ENCODE peak calls at places on chromosome 20, in eight cellular contexts. One of them, this sample, is unnamed.

GRCh38 chr20:37534401-37535157 is 6.9 kb upstream of the BLCAP start:
- DNase-seq in sigmoid colon: no peak
- DNase-seq in A549: peak; percentile 38
- DNase-seq in CD8-positive, alpha-beta T cell: peak; percentile 34
- DNase-seq in AG04450: no peak
- DNase-seq in kidney epithelial cell: no peak
- DNase-seq in heart left ventricle: no peak
- DNase-seq in body of pancreas: peak; percentile 69
- DNase-seq in this sample: peak; percentile 51

GRCh38 chr20:57652865-57653545 is 32.8 kb upstream of the ZBP1 start:
- DNase-seq in heart left ventricle: peak; percentile 24
- DNase-seq in A549: peak; percentile 1
- DNase-seq in AG04450: no peak
- DNase-seq in sigmoid colon: no peak
- DNase-seq in CD8-positive, alpha-beta T cell: peak; percentile 6
- DNase-seq in body of pancreas: no peak
- DNase-seq in kidney epithelial cell: no peak
- DNase-seq in this sample: no peak

GRCh38 chr20:39004508-39004907 is 42.4 kb downstream of the DHX35 start:
- DNase-seq in kidney epithelial cell: no peak
- DNase-seq in body of pancreas: peak; percentile 47
- DNase-seq in A549: no peak
- DNase-seq in heart left ventricle: no peak
- DNase-seq in sigmoid colon: no peak
- DNase-seq in AG04450: no peak
- DNase-seq in CD8-positive, alpha-beta T cell: peak; percentile 26
- DNase-seq in this sample: no peak

GRCh38 chr20:18072532-18072931 is 14.8 kb upstream of the OVOL2 start:
- DNase-seq in kidney epithelial cell: no peak
- DNase-seq in heart left ventricle: no peak
- DNase-seq in body of pancreas: no peak
- DNase-seq in sigmoid colon: no peak
- DNase-seq in AG04450: no peak
- DNase-seq in A549: no peak
- DNase-seq in CD8-positive, alpha-beta T cell: no peak
- DNase-seq in this sample: no peak

GRCh38 chr20:8301655-8302054 is 169.6 kb downstream of the PLCB1 start:
- DNase-seq in sigmoid colon: no peak
- DNase-seq in AG04450: no peak
- DNase-seq in kidney epithelial cell: no peak
- DNase-seq in heart left ventricle: no peak
- DNase-seq in body of pancreas: peak; percentile 32
- DNase-seq in CD8-positive, alpha-beta T cell: no peak
- DNase-seq in A549: no peak
- DNase-seq in this sample: no peak

GRCh38 chr20:57621426-57622200 is 1.4 kb upstream of the ZBP1 start:
- DNase-seq in body of pancreas: no peak
- DNase-seq in A549: no peak
- DNase-seq in kidney epithelial cell: no peak
- DNase-seq in sigmoid colon: no peak
- DNase-seq in AG04450: no peak
- DNase-seq in heart left ventricle: no peak
- DNase-seq in CD8-positive, alpha-beta T cell: no peak
- DNase-seq in this sample: no peak

GRCh38 chr20:35953411-35954199 is 697 bp downstream of the SCAND1 start:
- DNase-seq in A549: peak; percentile 25
- DNase-seq in kidney epithelial cell: no peak
- DNase-seq in AG04450: no peak
- DNase-seq in sigmoid colon: peak; percentile 77
- DNase-seq in body of pancreas: peak; percentile 55
- DNase-seq in CD8-positive, alpha-beta T cell: peak; percentile 69
- DNase-seq in heart left ventricle: peak; percentile 51
- DNase-seq in this sample: peak; percentile 12

GRCh38 chr20:64010711-64011237 is 25.2 kb upstream of the C20orf204 start:
- DNase-seq in AG04450: peak; percentile 26
- DNase-seq in heart left ventricle: no peak
- DNase-seq in kidney epithelial cell: no peak
- DNase-seq in CD8-positive, alpha-beta T cell: no peak
- DNase-seq in sigmoid colon: no peak
- DNase-seq in A549: no peak
- DNase-seq in body of pancreas: no peak
- DNase-seq in this sample: no peak

GRCh38 chr20:13458860-13459451 is 179.8 kb downstream of the TASP1 start:
- DNase-seq in kidney epithelial cell: no peak
- DNase-seq in sigmoid colon: no peak
- DNase-seq in A549: peak; percentile 41
- DNase-seq in CD8-positive, alpha-beta T cell: no peak
- DNase-seq in AG04450: no peak
- DNase-seq in heart left ventricle: no peak
- DNase-seq in body of pancreas: peak; percentile 20
- DNase-seq in this sample: peak; percentile 5

GRCh38 chr20:51162015-51162414 is 139.1 kb upstream of the KCNG1 start:
- DNase-seq in kidney epithelial cell: no peak
- DNase-seq in AG04450: no peak
- DNase-seq in A549: no peak
- DNase-seq in CD8-positive, alpha-beta T cell: no peak
- DNase-seq in sigmoid colon: no peak
- DNase-seq in body of pancreas: no peak
- DNase-seq in heart left ventricle: no peak
- DNase-seq in this sample: no peak

GRCh38 chr20:51462566-51463276 is 79.8 kb downstream of the NFATC2 start:
- DNase-seq in CD8-positive, alpha-beta T cell: no peak
- DNase-seq in A549: no peak
- DNase-seq in heart left ventricle: peak; percentile 91
- DNase-seq in body of pancreas: peak; percentile 43
- DNase-seq in kidney epithelial cell: no peak
- DNase-seq in AG04450: no peak
- DNase-seq in sigmoid colon: peak; percentile 92
- DNase-seq in this sample: no peak

GRCh38 chr20:17189976-17190710 is 36.7 kb upstream of the PCSK2 start:
- DNase-seq in kidney epithelial cell: no peak
- DNase-seq in sigmoid colon: no peak
- DNase-seq in CD8-positive, alpha-beta T cell: no peak
- DNase-seq in heart left ventricle: no peak
- DNase-seq in A549: no peak
- DNase-seq in AG04450: no peak
- DNase-seq in body of pancreas: no peak
- DNase-seq in this sample: no peak

GRCh38 chr20:50980851-50981713 is 22.5 kb downstream of the MOCS3 start:
- DNase-seq in heart left ventricle: peak; percentile 46
- DNase-seq in body of pancreas: peak; percentile 46
- DNase-seq in AG04450: no peak
- DNase-seq in kidney epithelial cell: no peak
- DNase-seq in A549: peak; percentile 60
- DNase-seq in sigmoid colon: no peak
- DNase-seq in CD8-positive, alpha-beta T cell: peak; percentile 72
- DNase-seq in this sample: no peak

GRCh38 chr20:14497004-14497403 is 159.6 kb upstream of the FLRT3 start:
- DNase-seq in sigmoid colon: no peak
- DNase-seq in body of pancreas: no peak
- DNase-seq in AG04450: no peak
- DNase-seq in CD8-positive, alpha-beta T cell: no peak
- DNase-seq in A549: no peak
- DNase-seq in heart left ventricle: no peak
- DNase-seq in kidney epithelial cell: no peak
- DNase-seq in this sample: no peak

GRCh38 chr20:56601166-56601565 is 27.9 kb upstream of the TFAP2C start:
- DNase-seq in kidney epithelial cell: no peak
- DNase-seq in heart left ventricle: no peak
- DNase-seq in CD8-positive, alpha-beta T cell: no peak
- DNase-seq in AG04450: no peak
- DNase-seq in body of pancreas: no peak
- DNase-seq in A549: no peak
- DNase-seq in sigmoid colon: no peak
- DNase-seq in this sample: no peak

GRCh38 chr20:18307301-18307700 is 19.0 kb downstream of the ZNF133 start:
- DNase-seq in A549: no peak
- DNase-seq in sigmoid colon: no peak
- DNase-seq in CD8-positive, alpha-beta T cell: no peak
- DNase-seq in kidney epithelial cell: no peak
- DNase-seq in heart left ventricle: no peak
- DNase-seq in AG04450: no peak
- DNase-seq in body of pancreas: no peak
- DNase-seq in this sample: no peak

GRCh38 chr20:3173582-3174441 is 463 bp upstream of the LZTS3 start:
- DNase-seq in kidney epithelial cell: no peak
- DNase-seq in sigmoid colon: peak; percentile 94
- DNase-seq in body of pancreas: peak; percentile 93
- DNase-seq in CD8-positive, alpha-beta T cell: peak; percentile 90
- DNase-seq in heart left ventricle: peak; percentile 91
- DNase-seq in A549: peak; percentile 92
- DNase-seq in AG04450: peak; percentile 23
- DNase-seq in this sample: no peak
- TF ChIP-seq CTCF in kidney epithelial cell: peak; percentile 13
- TF ChIP-seq CTCF in sigmoid colon: peak; percentile 23
- TF ChIP-seq CTCF in body of pancreas: no peak
- TF ChIP-seq CTCF in CD8-positive, alpha-beta T cell: no peak
- TF ChIP-seq CTCF in heart left ventricle: no peak
- TF ChIP-seq CTCF in A549: no peak
- TF ChIP-seq CTCF in AG04450: no peak
- TF ChIP-seq CTCF in this sample: peak; percentile 10

DNA sequence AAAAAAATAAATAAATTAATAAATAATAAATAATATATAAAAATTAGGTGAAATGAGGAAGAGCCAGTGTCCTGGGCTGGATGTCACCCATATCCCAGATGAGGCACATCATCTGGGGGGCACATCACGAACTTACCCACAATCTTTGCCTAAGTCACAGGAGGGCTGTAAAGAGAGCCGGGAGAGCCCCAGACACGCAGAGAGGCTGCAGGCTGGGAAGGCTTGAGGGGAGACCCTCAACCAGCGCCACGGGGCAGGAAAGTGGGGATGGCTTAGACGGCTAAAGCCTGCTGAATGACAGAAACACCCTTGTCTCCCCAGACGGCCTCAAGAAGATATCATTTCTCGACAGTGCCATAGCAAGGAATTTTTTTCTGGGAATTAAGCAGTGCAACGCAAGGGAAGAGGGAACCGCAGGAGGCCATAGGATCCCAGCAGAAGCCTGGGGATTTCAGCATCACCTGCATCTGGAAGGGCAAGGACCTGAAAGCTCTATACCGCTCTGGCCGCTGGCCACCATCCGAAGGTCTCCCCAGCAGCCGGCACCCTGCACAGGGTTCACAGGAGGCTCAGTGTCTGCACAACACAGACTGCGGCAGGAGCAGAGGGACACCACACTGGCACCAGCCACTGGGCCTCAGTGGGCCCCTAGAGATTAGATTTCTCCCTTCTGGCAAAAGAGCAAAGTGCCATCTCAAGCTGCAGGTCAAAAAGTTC is 22.8 kb upstream of the NXT1 start:
- DNase-seq in sigmoid colon: peak; percentile 37
- DNase-seq in CD8-positive, alpha-beta T cell: no peak
- DNase-seq in body of pancreas: no peak
- DNase-seq in heart left ventricle: no peak
- DNase-seq in kidney epithelial cell: no peak
- DNase-seq in A549: no peak
- DNase-seq in AG04450: no peak
- DNase-seq in this sample: no peak
- H3K4me3 ChIP-seq in sigmoid colon: no peak overlapping the region
- H3K4me3 ChIP-seq in CD8-positive, alpha-beta T cell: no peak overlapping the region
- H3K4me3 ChIP-seq in body of pancreas: no peak overlapping the region
- H3K4me3 ChIP-seq in heart left ventricle: no peak overlapping the region
- H3K4me3 ChIP-seq in kidney epithelial cell: no peak overlapping the region
- H3K4me3 ChIP-seq in A549: no peak overlapping the region
- H3K4me3 ChIP-seq in AG04450: no peak overlapping the region
- H3K4me3 ChIP-seq in this sample: no peak overlapping the region

DNA sequence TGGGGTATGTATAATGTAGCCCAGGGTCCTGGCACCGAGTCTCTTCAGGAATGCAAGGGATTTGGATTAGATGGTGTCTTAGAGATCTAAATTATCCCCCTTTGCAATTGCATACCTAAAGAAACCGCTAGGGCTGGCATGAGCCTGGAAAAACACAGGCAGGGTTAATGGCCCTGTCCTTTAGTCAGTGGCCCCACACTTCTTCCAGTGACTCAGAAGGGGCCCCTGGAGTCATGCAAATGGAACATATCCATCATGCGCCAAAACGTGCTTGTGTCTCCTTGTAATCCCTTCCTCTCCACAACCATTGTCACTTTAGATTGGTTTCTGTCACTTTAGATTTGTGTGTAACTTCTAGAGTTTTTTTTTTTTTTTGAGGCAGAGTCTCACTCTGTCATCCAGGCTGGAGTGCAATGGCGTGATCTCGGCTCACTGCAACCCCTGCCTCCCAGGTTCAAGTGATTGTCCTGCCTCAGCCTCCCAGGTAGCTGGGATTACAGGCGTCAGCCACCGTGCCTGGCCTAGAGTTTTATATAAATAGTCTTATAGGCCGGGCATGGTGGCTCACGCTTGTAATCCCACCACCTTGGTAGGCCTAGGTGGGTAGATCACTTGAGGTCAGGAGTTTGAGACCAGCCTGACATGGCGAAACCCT is 8.7 kb upstream of the MYBL2 start:
- DNase-seq in A549: peak; percentile 55
- DNase-seq in kidney epithelial cell: no peak
- DNase-seq in AG04450: no peak
- DNase-seq in sigmoid colon: no peak
- DNase-seq in body of pancreas: no peak
- DNase-seq in heart left ventricle: no peak
- DNase-seq in CD8-positive, alpha-beta T cell: no peak
- DNase-seq in this sample: peak; percentile 43
- TF ChIP-seq CTCF in A549: no peak
- TF ChIP-seq CTCF in kidney epithelial cell: peak; percentile 45
- TF ChIP-seq CTCF in AG04450: peak; percentile 24
- TF ChIP-seq CTCF in sigmoid colon: no peak
- TF ChIP-seq CTCF in body of pancreas: no peak
- TF ChIP-seq CTCF in heart left ventricle: no peak
- TF ChIP-seq CTCF in CD8-positive, alpha-beta T cell: no peak
- TF ChIP-seq CTCF in this sample: peak; percentile 48

GRCh38 chr20:53597085-53597482 is 3.4 kb upstream of the ZNF217 start:
- DNase-seq in AG04450: no peak
- DNase-seq in heart left ventricle: no peak
- DNase-seq in sigmoid colon: no peak
- DNase-seq in A549: no peak
- DNase-seq in kidney epithelial cell: no peak
- DNase-seq in CD8-positive, alpha-beta T cell: no peak
- DNase-seq in body of pancreas: no peak
- DNase-seq in this sample: no peak
- H3K4me3 ChIP-seq in AG04450: no peak overlapping the region
- H3K4me3 ChIP-seq in heart left ventricle: no peak overlapping the region
- H3K4me3 ChIP-seq in sigmoid colon: no peak overlapping the region
- H3K4me3 ChIP-seq in A549: no peak overlapping the region
- H3K4me3 ChIP-seq in kidney epithelial cell: peak overlapping the region; percentile 31
- H3K4me3 ChIP-seq in CD8-positive, alpha-beta T cell: peak overlapping the region; percentile 18
- H3K4me3 ChIP-seq in body of pancreas: no peak overlapping the region
- H3K4me3 ChIP-seq in this sample: peak overlapping the region; percentile 60

GRCh38 chr20:34549291-34549928 is 9.1 kb upstream of the MAP1LC3A start:
- DNase-seq in CD8-positive, alpha-beta T cell: no peak
- DNase-seq in A549: no peak
- DNase-seq in body of pancreas: peak; percentile 68
- DNase-seq in sigmoid colon: no peak
- DNase-seq in heart left ventricle: no peak
- DNase-seq in kidney epithelial cell: peak; percentile 34
- DNase-seq in AG04450: no peak
- DNase-seq in this sample: no peak
- TF ChIP-seq CTCF in CD8-positive, alpha-beta T cell: no peak
- TF ChIP-seq CTCF in A549: no peak
- TF ChIP-seq CTCF in body of pancreas: no peak
- TF ChIP-seq CTCF in sigmoid colon: no peak
- TF ChIP-seq CTCF in heart left ventricle: no peak
- TF ChIP-seq CTCF in kidney epithelial cell: no peak
- TF ChIP-seq CTCF in AG04450: no peak
- TF ChIP-seq CTCF in this sample: no peak

GRCh38 chr20:62647521-62648317 is 5.4 kb downstream of the SLCO4A1 start:
- DNase-seq in heart left ventricle: peak; percentile 29
- DNase-seq in CD8-positive, alpha-beta T cell: no peak
- DNase-seq in AG04450: no peak
- DNase-seq in body of pancreas: no peak
- DNase-seq in sigmoid colon: no peak
- DNase-seq in A549: no peak
- DNase-seq in kidney epithelial cell: no peak
- DNase-seq in this sample: no peak
- H3K4me3 ChIP-seq in heart left ventricle: no peak overlapping the region
- H3K4me3 ChIP-seq in CD8-positive, alpha-beta T cell: no peak overlapping the region
- H3K4me3 ChIP-seq in AG04450: no peak overlapping the region
- H3K4me3 ChIP-seq in body of pancreas: no peak overlapping the region
- H3K4me3 ChIP-seq in sigmoid colon: no peak overlapping the region
- H3K4me3 ChIP-seq in A549: no peak overlapping the region
- H3K4me3 ChIP-seq in kidney epithelial cell: no peak overlapping the region
- H3K4me3 ChIP-seq in this sample: no peak overlapping the region